ENCODE peak calls at places on chromosome 2, in seven cellular contexts. One of them, this sample, is unnamed.

GRCh38 chr2:142042536-142043199 is 88.1 kb downstream of the LRP1B start:
- DNase-seq in tibial nerve: no peak
- DNase-seq in stimulated activated CD8-positive, alpha-beta memory T cell treated with anti-CD3 and anti-CD28 coated beads, Interleukin-4, amount 100 ng/mL, for 24 hours: no peak
- DNase-seq in NT2/D1: no peak
- DNase-seq in effector CD4-positive, alpha-beta T cell: no peak
- DNase-seq in CD8-positive, alpha-beta memory T cell: no peak
- DNase-seq in psoas muscle: no peak
- DNase-seq in this sample: no peak

GRCh38 chr2:9897331-9897737 is 54.1 kb downstream of the TAF1B start:
- DNase-seq in tibial nerve: peak; percentile 88
- DNase-seq in stimulated activated CD8-positive, alpha-beta memory T cell treated with anti-CD3 and anti-CD28 coated beads, Interleukin-4, amount 100 ng/mL, for 24 hours: peak; percentile 39
- DNase-seq in psoas muscle: peak; percentile 73
- DNase-seq in NT2/D1: no peak
- DNase-seq in effector CD4-positive, alpha-beta T cell: no peak
- DNase-seq in CD8-positive, alpha-beta memory T cell: no peak
- DNase-seq in this sample: no peak

GRCh38 chr2:177325554-177325953 is 61.0 kb upstream of the NFE2L2 start:
- DNase-seq in NT2/D1: no peak
- DNase-seq in tibial nerve: no peak
- DNase-seq in psoas muscle: no peak
- DNase-seq in CD8-positive, alpha-beta memory T cell: no peak
- DNase-seq in effector CD4-positive, alpha-beta T cell: no peak
- DNase-seq in stimulated activated CD8-positive, alpha-beta memory T cell treated with anti-CD3 and anti-CD28 coated beads, Interleukin-4, amount 100 ng/mL, for 24 hours: no peak
- DNase-seq in this sample: no peak

GRCh38 chr2:234116050-234116449 is 65.5 kb downstream of the SPP2 start:
- DNase-seq in CD8-positive, alpha-beta memory T cell: no peak
- DNase-seq in tibial nerve: no peak
- DNase-seq in psoas muscle: no peak
- DNase-seq in stimulated activated CD8-positive, alpha-beta memory T cell treated with anti-CD3 and anti-CD28 coated beads, Interleukin-4, amount 100 ng/mL, for 24 hours: no peak
- DNase-seq in NT2/D1: no peak
- DNase-seq in effector CD4-positive, alpha-beta T cell: no peak
- DNase-seq in this sample: no peak

GRCh38 chr2:1069847-1070246 is 119.2 kb downstream of the SNTG2 start:
- DNase-seq in effector CD4-positive, alpha-beta T cell: no peak
- DNase-seq in psoas muscle: no peak
- DNase-seq in CD8-positive, alpha-beta memory T cell: no peak
- DNase-seq in stimulated activated CD8-positive, alpha-beta memory T cell treated with anti-CD3 and anti-CD28 coated beads, Interleukin-4, amount 100 ng/mL, for 24 hours: no peak
- DNase-seq in NT2/D1: no peak
- DNase-seq in tibial nerve: no peak
- DNase-seq in this sample: no peak

GRCh38 chr2:30412392-30413321 is 34.4 kb upstream of the LCLAT1 start:
- DNase-seq in effector CD4-positive, alpha-beta T cell: no peak
- DNase-seq in psoas muscle: no peak
- DNase-seq in NT2/D1: no peak
- DNase-seq in CD8-positive, alpha-beta memory T cell: no peak
- DNase-seq in stimulated activated CD8-positive, alpha-beta memory T cell treated with anti-CD3 and anti-CD28 coated beads, Interleukin-4, amount 100 ng/mL, for 24 hours: no peak
- DNase-seq in tibial nerve: no peak
- DNase-seq in this sample: no peak

GRCh38 chr2:10305715-10306114 is 3.0 kb downstream of the HPCAL1 start:
- DNase-seq in tibial nerve: no peak
- DNase-seq in effector CD4-positive, alpha-beta T cell: no peak
- DNase-seq in NT2/D1: no peak
- DNase-seq in psoas muscle: no peak
- DNase-seq in stimulated activated CD8-positive, alpha-beta memory T cell treated with anti-CD3 and anti-CD28 coated beads, Interleukin-4, amount 100 ng/mL, for 24 hours: no peak
- DNase-seq in CD8-positive, alpha-beta memory T cell: no peak
- DNase-seq in this sample: no peak

GRCh38 chr2:65930259-65930658 is 497.9 kb upstream of the SPRED2 start:
- DNase-seq in stimulated activated CD8-positive, alpha-beta memory T cell treated with anti-CD3 and anti-CD28 coated beads, Interleukin-4, amount 100 ng/mL, for 24 hours: no peak
- DNase-seq in tibial nerve: no peak
- DNase-seq in effector CD4-positive, alpha-beta T cell: no peak
- DNase-seq in NT2/D1: no peak
- DNase-seq in psoas muscle: no peak
- DNase-seq in CD8-positive, alpha-beta memory T cell: no peak
- DNase-seq in this sample: no peak

GRCh38 chr2:238120463-238121298 is 17.8 kb upstream of the KLHL30 start:
- DNase-seq in NT2/D1: no peak
- DNase-seq in stimulated activated CD8-positive, alpha-beta memory T cell treated with anti-CD3 and anti-CD28 coated beads, Interleukin-4, amount 100 ng/mL, for 24 hours: no peak
- DNase-seq in CD8-positive, alpha-beta memory T cell: no peak
- DNase-seq in psoas muscle: peak; percentile 28
- DNase-seq in effector CD4-positive, alpha-beta T cell: no peak
- DNase-seq in tibial nerve: no peak
- DNase-seq in this sample: no peak

GRCh38 chr2:1664076-1664605 is 80.2 kb downstream of the PXDN start:
- DNase-seq in NT2/D1: no peak
- DNase-seq in psoas muscle: no peak
- DNase-seq in tibial nerve: no peak
- DNase-seq in effector CD4-positive, alpha-beta T cell: no peak
- DNase-seq in CD8-positive, alpha-beta memory T cell: no peak
- DNase-seq in stimulated activated CD8-positive, alpha-beta memory T cell treated with anti-CD3 and anti-CD28 coated beads, Interleukin-4, amount 100 ng/mL, for 24 hours: no peak
- DNase-seq in this sample: no peak

GRCh38 chr2:42659601-42660000 is 91.2 kb downstream of the MTA3 start:
- DNase-seq in stimulated activated CD8-positive, alpha-beta memory T cell treated with anti-CD3 and anti-CD28 coated beads, Interleukin-4, amount 100 ng/mL, for 24 hours: no peak
- DNase-seq in NT2/D1: peak; percentile 30
- DNase-seq in CD8-positive, alpha-beta memory T cell: no peak
- DNase-seq in effector CD4-positive, alpha-beta T cell: no peak
- DNase-seq in tibial nerve: peak; percentile 11
- DNase-seq in psoas muscle: no peak
- DNase-seq in this sample: no peak

GRCh38 chr2:55721601-55722215 is 28.1 kb upstream of the PNPT1 start:
- DNase-seq in psoas muscle: no peak
- DNase-seq in stimulated activated CD8-positive, alpha-beta memory T cell treated with anti-CD3 and anti-CD28 coated beads, Interleukin-4, amount 100 ng/mL, for 24 hours: no peak
- DNase-seq in CD8-positive, alpha-beta memory T cell: no peak
- DNase-seq in effector CD4-positive, alpha-beta T cell: no peak
- DNase-seq in NT2/D1: no peak
- DNase-seq in tibial nerve: no peak
- DNase-seq in this sample: no peak

GRCh38 chr2:25401307-25402021 is 59.7 kb upstream of the DNMT3A start:
- DNase-seq in effector CD4-positive, alpha-beta T cell: no peak
- DNase-seq in tibial nerve: no peak
- DNase-seq in NT2/D1: no peak
- DNase-seq in psoas muscle: no peak
- DNase-seq in stimulated activated CD8-positive, alpha-beta memory T cell treated with anti-CD3 and anti-CD28 coated beads, Interleukin-4, amount 100 ng/mL, for 24 hours: no peak
- DNase-seq in CD8-positive, alpha-beta memory T cell: no peak
- DNase-seq in this sample: no peak

GRCh38 chr2:16478817-16479216 is 186.8 kb downstream of the CYRIA start:
- DNase-seq in NT2/D1: no peak
- DNase-seq in stimulated activated CD8-positive, alpha-beta memory T cell treated with anti-CD3 and anti-CD28 coated beads, Interleukin-4, amount 100 ng/mL, for 24 hours: no peak
- DNase-seq in psoas muscle: no peak
- DNase-seq in tibial nerve: no peak
- DNase-seq in CD8-positive, alpha-beta memory T cell: no peak
- DNase-seq in effector CD4-positive, alpha-beta T cell: no peak
- DNase-seq in this sample: no peak

GRCh38 chr2:212995920-212996319 is 155.5 kb downstream of the IKZF2 start:
- DNase-seq in effector CD4-positive, alpha-beta T cell: no peak
- DNase-seq in stimulated activated CD8-positive, alpha-beta memory T cell treated with anti-CD3 and anti-CD28 coated beads, Interleukin-4, amount 100 ng/mL, for 24 hours: no peak
- DNase-seq in CD8-positive, alpha-beta memory T cell: no peak
- DNase-seq in tibial nerve: no peak
- DNase-seq in psoas muscle: no peak
- DNase-seq in NT2/D1: no peak
- DNase-seq in this sample: no peak

GRCh38 chr2:69538872-69539548 is 101.8 kb upstream of the NFU1 start:
- DNase-seq in effector CD4-positive, alpha-beta T cell: no peak
- DNase-seq in NT2/D1: no peak
- DNase-seq in CD8-positive, alpha-beta memory T cell: no peak
- DNase-seq in stimulated activated CD8-positive, alpha-beta memory T cell treated with anti-CD3 and anti-CD28 coated beads, Interleukin-4, amount 100 ng/mL, for 24 hours: no peak
- DNase-seq in tibial nerve: no peak
- DNase-seq in psoas muscle: no peak
- DNase-seq in this sample: no peak

GRCh38 chr2:149661844-149662243 is 74.3 kb upstream of the MMADHC start:
- DNase-seq in psoas muscle: no peak
- DNase-seq in stimulated activated CD8-positive, alpha-beta memory T cell treated with anti-CD3 and anti-CD28 coated beads, Interleukin-4, amount 100 ng/mL, for 24 hours: no peak
- DNase-seq in CD8-positive, alpha-beta memory T cell: no peak
- DNase-seq in NT2/D1: no peak
- DNase-seq in effector CD4-positive, alpha-beta T cell: no peak
- DNase-seq in tibial nerve: no peak
- DNase-seq in this sample: no peak

GRCh38 chr2:32522770-32523169 is 105.1 kb upstream of the TTC27 start:
- DNase-seq in CD8-positive, alpha-beta memory T cell: no peak
- DNase-seq in tibial nerve: no peak
- DNase-seq in psoas muscle: no peak
- DNase-seq in effector CD4-positive, alpha-beta T cell: no peak
- DNase-seq in stimulated activated CD8-positive, alpha-beta memory T cell treated with anti-CD3 and anti-CD28 coated beads, Interleukin-4, amount 100 ng/mL, for 24 hours: no peak
- DNase-seq in NT2/D1: no peak
- DNase-seq in this sample: no peak

GRCh38 chr2:222298311-222299150 is at the start of gene PAX3:
- DNase-seq in effector CD4-positive, alpha-beta T cell: no peak
- DNase-seq in tibial nerve: no peak
- DNase-seq in stimulated activated CD8-positive, alpha-beta memory T cell treated with anti-CD3 and anti-CD28 coated beads, Interleukin-4, amount 100 ng/mL, for 24 hours: no peak
- DNase-seq in psoas muscle: peak; percentile 64
- DNase-seq in CD8-positive, alpha-beta memory T cell: no peak
- DNase-seq in NT2/D1: no peak
- DNase-seq in this sample: no peak

This sample was measured in NK-92 treated with Interleukin-12 subunit alpha and Interleukin-12 subunit beta, amount 100 ng/mL, for 24 hours.